ENCODE peak calls at places on chromosomes 2 and 18, in nine cellular contexts. One of them, this sample, is unnamed. For H3K9me3 and H3K27me3, the result is how much of the 10 kb centered on the place peaks cover.

GRCh38 chr2:182717451-182718215 is 1.6 kb downstream of the DNAJC10 start:
- DNase-seq in tibial artery: no peak
- DNase-seq in pancreas: no peak
- DNase-seq in right cardiac atrium: no peak
- DNase-seq in lower lobe of right lung: no peak
- DNase-seq in adrenal gland: no peak
- DNase-seq in Caco-2: no peak
- DNase-seq in uterus: no peak
- DNase-seq in adipocyte: no peak
- DNase-seq in this sample: no peak

GRCh38 chr18:78160961-78161656 is 818.5 kb upstream of the SALL3 start:
- DNase-seq in tibial artery: no peak
- DNase-seq in pancreas: no peak
- DNase-seq in right cardiac atrium: no peak
- DNase-seq in lower lobe of right lung: no peak
- DNase-seq in adrenal gland: no peak
- DNase-seq in Caco-2: no peak
- DNase-seq in uterus: no peak
- DNase-seq in adipocyte: no peak
- DNase-seq in this sample: no peak

GRCh38 chr2:120899799-120900198 is 164.1 kb downstream of the GLI2 start:
- DNase-seq in tibial artery: no peak
- DNase-seq in pancreas: no peak
- DNase-seq in right cardiac atrium: no peak
- DNase-seq in lower lobe of right lung: peak
- DNase-seq in adrenal gland: no peak
- DNase-seq in Caco-2: no peak
- DNase-seq in uterus: no peak
- DNase-seq in adipocyte: no peak
- DNase-seq in this sample: no peak

GRCh38 chr18:50742947-50743346 is 76.9 kb downstream of the MRO start:
- DNase-seq in tibial artery: no peak
- DNase-seq in pancreas: no peak
- DNase-seq in right cardiac atrium: no peak
- DNase-seq in lower lobe of right lung: no peak
- DNase-seq in adrenal gland: no peak
- DNase-seq in Caco-2: no peak
- DNase-seq in uterus: no peak
- DNase-seq in adipocyte: no peak
- DNase-seq in this sample: no peak

GRCh38 chr2:138516030-138516704 is 14.6 kb downstream of the SPOPL start:
- DNase-seq in tibial artery: no peak
- DNase-seq in pancreas: no peak
- DNase-seq in right cardiac atrium: no peak
- DNase-seq in lower lobe of right lung: no peak
- DNase-seq in adrenal gland: no peak
- DNase-seq in Caco-2: no peak
- DNase-seq in uterus: no peak
- DNase-seq in adipocyte: peak
- DNase-seq in this sample: no peak

GRCh38 chr2:20626698-20627471 is 24.0 kb downstream of the HS1BP3 start:
- DNase-seq in tibial artery: no peak
- DNase-seq in pancreas: no peak
- DNase-seq in right cardiac atrium: no peak
- DNase-seq in lower lobe of right lung: peak
- DNase-seq in adrenal gland: no peak
- DNase-seq in Caco-2: no peak
- DNase-seq in uterus: no peak
- DNase-seq in adipocyte: no peak
- DNase-seq in this sample: no peak

GRCh38 chr2:233922471-233922870 is 5.3 kb downstream of the TRPM8 start:
- DNase-seq in tibial artery: no peak
- DNase-seq in pancreas: no peak
- DNase-seq in right cardiac atrium: no peak
- DNase-seq in lower lobe of right lung: no peak
- DNase-seq in adrenal gland: no peak
- DNase-seq in Caco-2: no peak
- DNase-seq in uterus: no peak
- DNase-seq in adipocyte: peak
- DNase-seq in this sample: no peak

GRCh38 chr2:42999391-42999811 is 207.0 kb upstream of the HAAO start:
- DNase-seq in tibial artery: no peak
- DNase-seq in pancreas: no peak
- DNase-seq in right cardiac atrium: no peak
- DNase-seq in lower lobe of right lung: no peak
- DNase-seq in adrenal gland: peak
- DNase-seq in Caco-2: peak
- DNase-seq in uterus: no peak
- DNase-seq in adipocyte: no peak
- DNase-seq in this sample: no peak

GRCh38 chr2:176175729-176176074 is 12.8 kb upstream of the HOXD1 start:
- DNase-seq in tibial artery: no peak
- DNase-seq in pancreas: no peak
- DNase-seq in right cardiac atrium: no peak
- DNase-seq in lower lobe of right lung: no peak
- DNase-seq in adrenal gland: no peak
- DNase-seq in Caco-2: no peak
- DNase-seq in uterus: peak
- DNase-seq in adipocyte: no peak
- DNase-seq in this sample: no peak

GRCh38 chr2:159904565-159905281 is 106.7 kb upstream of the CD302 start:
- DNase-seq in tibial artery: peak
- DNase-seq in pancreas: peak
- DNase-seq in right cardiac atrium: peak
- DNase-seq in lower lobe of right lung: peak
- DNase-seq in adrenal gland: peak
- DNase-seq in Caco-2: peak
- DNase-seq in uterus: peak
- DNase-seq in adipocyte: peak
- DNase-seq in this sample: peak

GRCh38 chr2:239000089-239000488 is 152.2 kb downstream of the TWIST2 start:
- DNase-seq in tibial artery: no peak
- DNase-seq in pancreas: no peak
- DNase-seq in right cardiac atrium: no peak
- DNase-seq in lower lobe of right lung: no peak
- DNase-seq in adrenal gland: no peak
- DNase-seq in Caco-2: no peak
- DNase-seq in uterus: no peak
- DNase-seq in adipocyte: no peak
- DNase-seq in this sample: no peak

GRCh38 chr18:12034241-12035100 is 53.2 kb downstream of the IMPA2 start:
- DNase-seq in tibial artery: no peak
- DNase-seq in pancreas: no peak
- DNase-seq in right cardiac atrium: no peak
- DNase-seq in lower lobe of right lung: no peak
- DNase-seq in adrenal gland: peak
- DNase-seq in Caco-2: no peak
- DNase-seq in uterus: no peak
- DNase-seq in adipocyte: no peak
- DNase-seq in this sample: no peak

DNA sequence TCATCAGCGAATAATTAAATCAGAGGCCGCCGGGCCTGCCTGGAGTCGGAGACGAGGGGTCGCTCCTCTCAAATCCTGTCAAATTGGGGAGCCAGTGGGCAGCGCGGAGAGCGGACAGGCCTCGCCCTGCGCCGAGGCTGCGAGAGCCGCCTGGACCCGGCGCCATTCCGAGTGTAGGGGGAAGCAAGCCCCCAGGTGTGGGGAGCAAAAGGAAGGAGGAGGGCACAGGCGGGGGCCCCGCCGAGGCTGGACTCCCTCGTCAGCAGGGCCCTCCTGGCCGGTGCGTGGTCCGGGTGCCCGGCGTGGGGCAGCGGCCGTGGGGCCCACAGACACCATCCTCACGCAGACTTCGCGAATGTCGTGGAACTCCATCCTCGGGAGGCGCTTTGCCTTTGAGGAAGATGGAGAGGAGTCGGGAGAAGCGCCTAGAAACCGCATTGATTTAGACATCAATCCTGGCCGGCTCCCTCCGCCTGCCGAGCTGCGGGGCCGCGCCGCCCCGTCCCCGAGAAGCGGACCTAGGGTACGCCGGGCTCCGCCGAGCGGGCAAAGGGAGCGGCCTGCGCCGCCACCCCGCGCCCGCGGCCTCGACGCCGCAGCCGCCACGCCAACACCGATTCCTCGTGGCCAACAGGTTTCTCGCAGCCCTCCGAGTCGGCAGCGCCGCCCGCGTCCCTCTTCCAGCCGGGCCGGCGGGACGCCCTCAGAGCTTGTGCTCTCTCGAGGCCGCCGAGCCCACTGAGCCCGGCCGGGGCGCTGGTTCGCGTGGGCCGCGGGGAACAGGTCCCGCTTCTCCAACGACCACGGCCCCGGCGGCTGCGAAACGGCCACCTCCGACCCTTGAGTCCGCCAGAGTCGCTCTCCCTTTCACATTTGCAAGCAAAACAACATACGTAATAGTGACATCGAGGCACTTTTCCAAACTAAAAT is 6.7 kb upstream of the ONECUT2 start:
- DNase-seq in tibial artery: no peak
- DNase-seq in pancreas: no peak
- DNase-seq in right cardiac atrium: no peak
- DNase-seq in lower lobe of right lung: no peak
- DNase-seq in adrenal gland: no peak
- DNase-seq in Caco-2: no peak
- DNase-seq in uterus: no peak
- DNase-seq in adipocyte: no peak
- DNase-seq in this sample: no peak
- H3K4me3 ChIP-seq in tibial artery: peak
- H3K4me3 ChIP-seq in pancreas: no peak
- H3K4me3 ChIP-seq in right cardiac atrium: peak
- H3K4me3 ChIP-seq in lower lobe of right lung: peak
- H3K4me3 ChIP-seq in adrenal gland: no peak
- H3K4me3 ChIP-seq in Caco-2: no peak
- H3K4me3 ChIP-seq in uterus: no peak
- H3K4me3 ChIP-seq in adipocyte: no peak
- H3K4me3 ChIP-seq in this sample: no peak

GRCh38 chr2:14480906-14481305 is 151.6 kb upstream of the LRATD1 start:
- DNase-seq in tibial artery: no peak
- DNase-seq in pancreas: no peak
- DNase-seq in right cardiac atrium: no peak
- DNase-seq in lower lobe of right lung: no peak
- DNase-seq in adrenal gland: no peak
- DNase-seq in Caco-2: no peak
- DNase-seq in uterus: no peak
- DNase-seq in adipocyte: no peak
- DNase-seq in this sample: no peak
- H3K9me3 ChIP-seq in tibial artery: under half
- H3K9me3 ChIP-seq in pancreas: under half
- H3K9me3 ChIP-seq in right cardiac atrium: under half
- H3K9me3 ChIP-seq in lower lobe of right lung: under half
- H3K9me3 ChIP-seq in adrenal gland: under half
- H3K9me3 ChIP-seq in Caco-2: under half
- H3K9me3 ChIP-seq in uterus: under half
- H3K9me3 ChIP-seq in adipocyte: under half
- H3K9me3 ChIP-seq in this sample: under half

GRCh38 chr2:229712125-229712524 is 2.2 kb downstream of the DNER start:
- DNase-seq in tibial artery: no peak
- DNase-seq in pancreas: no peak
- DNase-seq in right cardiac atrium: no peak
- DNase-seq in lower lobe of right lung: no peak
- DNase-seq in adrenal gland: no peak
- DNase-seq in Caco-2: no peak
- DNase-seq in uterus: no peak
- DNase-seq in adipocyte: peak
- DNase-seq in this sample: no peak

GRCh38 chr2:229714080-229714735 is at the start of gene DNER:
- DNase-seq in tibial artery: no peak
- DNase-seq in pancreas: peak
- DNase-seq in right cardiac atrium: peak
- DNase-seq in lower lobe of right lung: peak
- DNase-seq in adrenal gland: peak
- DNase-seq in Caco-2: peak
- DNase-seq in uterus: no peak
- DNase-seq in adipocyte: peak
- DNase-seq in this sample: peak

GRCh38 chr2:229715895-229716507 is 1.6 kb upstream of the DNER start:
- DNase-seq in tibial artery: no peak
- DNase-seq in pancreas: no peak
- DNase-seq in right cardiac atrium: no peak
- DNase-seq in lower lobe of right lung: no peak
- DNase-seq in adrenal gland: peak
- DNase-seq in Caco-2: peak
- DNase-seq in uterus: no peak
- DNase-seq in adipocyte: peak
- DNase-seq in this sample: peak

GRCh38 chr2:229714736-229715541 is 584 bp upstream of the DNER start:
- DNase-seq in tibial artery: peak
- DNase-seq in pancreas: peak
- DNase-seq in right cardiac atrium: peak
- DNase-seq in lower lobe of right lung: peak
- DNase-seq in adrenal gland: peak
- DNase-seq in Caco-2: peak
- DNase-seq in uterus: peak
- DNase-seq in adipocyte: peak
- DNase-seq in this sample: peak

DNA sequence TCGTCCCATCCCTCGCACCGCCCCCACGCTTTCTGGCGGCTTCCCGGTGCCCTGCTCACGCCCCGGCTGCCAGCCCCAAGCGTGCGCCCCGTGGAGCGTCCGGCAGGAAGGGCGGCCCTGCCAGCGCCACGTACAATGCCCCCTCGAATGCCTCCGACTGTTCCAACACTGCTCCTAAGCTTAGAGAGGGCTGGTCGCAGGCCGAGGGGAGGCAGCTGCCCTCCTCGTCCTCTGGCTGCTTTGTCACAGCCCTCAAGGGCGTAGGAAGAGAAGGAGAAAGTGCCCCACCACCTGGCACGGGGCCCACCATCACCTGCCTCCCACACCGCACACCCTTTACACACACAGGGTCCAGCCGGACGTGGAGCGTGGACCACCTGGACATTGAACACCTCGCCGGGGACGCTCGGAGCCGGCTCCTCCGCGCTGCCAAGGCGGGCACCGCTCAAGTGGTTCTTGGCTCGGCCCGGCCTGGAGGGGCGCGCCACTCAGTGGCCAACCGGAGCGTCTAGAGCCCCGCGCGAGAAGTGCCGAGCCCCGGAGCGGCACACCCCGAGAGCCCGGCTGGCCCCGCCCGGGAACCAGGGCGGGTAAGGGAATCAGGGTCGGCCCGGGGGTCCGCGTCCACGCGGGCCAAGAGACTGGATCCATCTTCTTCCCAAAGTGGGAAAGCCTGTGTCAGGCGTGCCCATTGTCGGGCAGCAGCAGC is 830 bp downstream of the DNER start:
- DNase-seq in tibial artery: no peak
- DNase-seq in pancreas: no peak
- DNase-seq in right cardiac atrium: peak
- DNase-seq in lower lobe of right lung: no peak
- DNase-seq in adrenal gland: peak
- DNase-seq in Caco-2: no peak
- DNase-seq in uterus: no peak
- DNase-seq in adipocyte: peak
- DNase-seq in this sample: peak
- H3K27me3 ChIP-seq in tibial artery: half or more
- H3K27me3 ChIP-seq in pancreas: under half
- H3K27me3 ChIP-seq in right cardiac atrium: under half
- H3K27me3 ChIP-seq in lower lobe of right lung: half or more
- H3K27me3 ChIP-seq in adrenal gland: under half
- H3K27me3 ChIP-seq in Caco-2: under half
- H3K27me3 ChIP-seq in uterus: under half
- H3K27me3 ChIP-seq in adipocyte: under half
- H3K27me3 ChIP-seq in this sample: under half

GRCh38 chr18:6414118-6414722 is 491 bp downstream of the L3MBTL4 start:
- DNase-seq in tibial artery: peak
- DNase-seq in pancreas: peak
- DNase-seq in right cardiac atrium: peak
- DNase-seq in lower lobe of right lung: peak
- DNase-seq in adrenal gland: peak
- DNase-seq in Caco-2: peak
- DNase-seq in uterus: peak
- DNase-seq in adipocyte: peak
- DNase-seq in this sample: peak
- H3K4me3 ChIP-seq in tibial artery: peak
- H3K4me3 ChIP-seq in pancreas: peak
- H3K4me3 ChIP-seq in right cardiac atrium: peak
- H3K4me3 ChIP-seq in lower lobe of right lung: peak
- H3K4me3 ChIP-seq in adrenal gland: peak
- H3K4me3 ChIP-seq in Caco-2: peak
- H3K4me3 ChIP-seq in uterus: peak
- H3K4me3 ChIP-seq in adipocyte: peak
- H3K4me3 ChIP-seq in this sample: peak